ENCODE peak calls at places on chromosomes 5 and 9, in four cellular contexts. I, W, D and V are unnamed samples.

GRCh38 chr5:17398439-17398838 is 99.6 kb upstream of the TAF11L2 start:
- DNase-seq in I (no peak), W (no peak), D (no peak), V (no peak)

GRCh38 chr9:123679330-123679987 is 250.5 kb downstream of the DENND1A start:
- DNase-seq in I (no peak), W (no peak), D (peak; percentile 95), V (no peak)

GRCh38 chr9:87557996-87558395 is 60.3 kb downstream of the DAPK1 start:
- DNase-seq in I (no peak), W (no peak), D (peak; percentile 64), V (no peak)

GRCh38 chr9:122941560-122942234 is 877 bp downstream of the RABGAP1 start:
- DNase-seq in I (no peak), W (peak; percentile 10), D (no peak), V (no peak)

GRCh38 chr9:129027685-129028191 is 393 bp downstream of the SH3GLB2 start:
- DNase-seq in I (peak; percentile 66), W (peak; percentile 63), D (no peak), V (no peak)

GRCh38 chr5:90099099-90099498 is 310.5 kb downstream of the CETN3 start:
- DNase-seq in I (no peak), W (no peak), D (no peak), V (no peak)

GRCh38 chr5:163436515-163436914 is 880 bp upstream of the CCNG1 start:
- DNase-seq in I (no peak), W (no peak), D (no peak), V (no peak)

GRCh38 chr9:99362317-99362716 is 140.2 kb downstream of the SEC61B start:
- DNase-seq in I (no peak), W (no peak), D (no peak), V (no peak)

GRCh38 chr5:113050606-113051391 is 74.2 kb downstream of the DCP2 start:
- DNase-seq in I (no peak), W (no peak), D (no peak), V (no peak)

GRCh38 chr5:45696206-45696836 is at the start of gene HCN1:
- DNase-seq in I (peak; percentile 65), W (no peak), D (no peak), V (peak; percentile 91)

GRCh38 chr5:159947708-159948358 is 31.6 kb downstream of the ADRA1B start:
- DNase-seq in I (peak; percentile 19), W (no peak), D (no peak), V (no peak)

GRCh38 chr5:27875148-27875547 is 836.8 kb upstream of the CDH9 start:
- DNase-seq in I (no peak), W (no peak), D (no peak), V (no peak)

GRCh38 chr9:92807757-92808725 is 43.4 kb upstream of the BICD2 start:
- DNase-seq in I (no peak), W (no peak), D (no peak), V (peak; percentile 46)

GRCh38 chr5:6166698-6167394 is 211.5 kb downstream of the MED10 start:
- DNase-seq in I (no peak), W (no peak), D (no peak), V (no peak)

GRCh38 chr9:129202613-129203555 is 24.8 kb upstream of the IER5L start:
- DNase-seq in I (peak; percentile 83), W (peak; percentile 97), D (no peak), V (peak; percentile 93)

GRCh38 chr5:38433160-38433861 is 123.1 kb downstream of the LIFR start:
- DNase-seq in I (no peak), W (no peak), D (no peak), V (no peak)

GRCh38 chr5:38431242-38431853 is 125.1 kb downstream of the LIFR start:
- DNase-seq in I (no peak), W (no peak), D (no peak), V (no peak)

GRCh38 chr5:38438757-38439156 is 117.7 kb downstream of the LIFR start:
- DNase-seq in I (no peak), W (no peak), D (no peak), V (no peak)

DNA sequence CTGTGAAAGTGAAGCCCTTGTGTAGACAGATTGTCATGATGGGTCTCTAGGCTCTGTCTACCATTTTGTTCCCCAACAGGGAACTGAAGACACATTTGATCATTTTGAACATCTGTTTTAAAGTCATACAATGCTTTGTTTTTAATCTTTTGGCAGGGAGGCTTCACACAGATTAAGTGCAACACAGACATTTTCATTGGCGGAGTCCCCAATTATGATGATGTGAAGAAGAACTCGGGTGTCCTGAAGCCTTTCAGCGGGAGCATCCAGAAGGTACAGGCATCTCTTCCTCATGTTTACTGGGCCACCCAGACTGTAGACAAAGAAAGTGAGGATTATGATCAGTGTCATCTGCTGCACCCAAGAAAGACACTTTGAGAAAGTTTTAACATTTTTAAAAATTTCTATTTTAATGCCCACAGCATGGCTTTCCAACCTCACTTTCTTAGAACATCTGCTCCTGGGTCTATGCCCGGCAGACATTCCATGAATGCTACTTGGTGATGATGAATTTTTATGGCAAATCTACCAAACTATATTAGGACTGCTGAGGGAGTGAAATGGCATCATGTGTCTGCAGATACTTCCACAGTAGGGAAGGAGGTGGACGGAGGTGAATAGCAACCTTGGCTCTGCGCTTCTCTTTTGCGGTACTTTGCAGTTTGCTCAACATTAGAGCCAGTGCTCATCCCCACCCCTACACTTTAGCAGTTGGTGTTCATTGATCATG is 121.3 kb downstream of the LIFR start:
- DNase-seq in I (no peak), W (no peak), D (no peak), V (no peak)
- TF ChIP-seq ESRRA in I (no peak), W (no peak), D (no peak), V (no peak)

DNA sequence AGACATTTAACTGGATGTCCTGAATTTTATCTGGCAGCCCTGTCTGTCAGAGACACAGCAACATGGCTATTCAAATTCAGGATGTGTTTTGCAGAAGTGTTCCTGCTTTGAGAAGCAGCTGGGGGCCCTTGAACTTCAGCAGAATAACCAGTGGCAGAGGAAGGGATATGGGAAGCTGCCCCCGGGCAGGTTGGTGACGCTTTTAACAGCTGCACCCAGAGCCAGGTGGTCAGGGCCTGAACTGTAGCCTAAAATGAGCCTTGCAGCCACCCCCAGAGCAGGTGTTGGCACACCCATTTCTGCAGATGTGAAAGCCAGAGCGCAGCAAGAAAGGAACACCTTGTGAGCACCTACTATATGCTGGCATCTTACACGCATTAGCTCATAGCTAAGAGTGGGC is 128.7 kb upstream of the BOD1 start:
- DNase-seq in I (no peak), W (no peak), D (peak; percentile 47), V (no peak)
- TF ChIP-seq ESRRA in I (no peak), W (no peak), D (no peak), V (no peak)

DNA sequence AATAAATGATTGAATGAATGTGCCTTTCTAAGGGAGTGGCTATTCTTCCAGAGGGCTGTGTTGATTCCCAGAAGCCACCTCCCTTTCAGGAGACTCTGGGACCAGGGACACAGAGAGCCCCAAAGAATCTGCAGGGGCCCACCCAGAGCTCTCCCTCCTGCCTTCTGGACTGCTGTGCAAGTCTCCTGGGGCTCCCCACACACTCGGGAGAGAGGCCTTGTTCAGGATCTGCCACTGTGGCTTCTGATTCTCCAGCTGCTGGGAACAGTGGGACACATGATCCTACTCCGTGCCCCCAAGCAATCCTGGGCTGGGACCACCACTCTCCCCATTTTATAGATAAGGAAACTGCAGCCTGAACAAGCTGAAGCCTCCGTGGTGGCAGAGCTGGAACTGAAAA is 23.6 kb downstream of the CAMK2A start:
- DNase-seq in I (no peak), W (no peak), D (no peak), V (no peak)
- TF ChIP-seq ESRRA in I (no peak), W (no peak), D (no peak), V (no peak)

GRCh38 chr5:147813696-147814095 is 17.8 kb downstream of the SPINK1 start:
- DNase-seq in I (no peak), W (no peak), D (no peak), V (no peak)

GRCh38 chr5:147805030-147805454 is 22.5 kb upstream of the JAKMIP2 start:
- DNase-seq in I (no peak), W (no peak), D (no peak), V (no peak)

GRCh38 chr5:147803941-147804717 is 21.6 kb upstream of the JAKMIP2 start:
- DNase-seq in I (no peak), W (no peak), D (no peak), V (no peak)

GRCh38 chr5:147809830-147810666 is 21.4 kb downstream of the SPINK1 start:
- DNase-seq in I (no peak), W (no peak), D (no peak), V (no peak)
- TF ChIP-seq ESRRA in I (no peak), W (no peak), D (no peak), V (no peak)

GRCh38 chr5:135138116-135138850 is 104.3 kb upstream of the PITX1 start:
- DNase-seq in I (no peak), W (no peak), D (no peak), V (no peak)

GRCh38 chr5:135139397-135140134 is 105.5 kb upstream of the PITX1 start:
- DNase-seq in I (peak; percentile 81), W (peak; percentile 62), D (no peak), V (no peak)

GRCh38 chr5:135137146-135137915 is 103.3 kb upstream of the PITX1 start:
- DNase-seq in I (no peak), W (no peak), D (no peak), V (no peak)

GRCh38 chr5:135140805-135141204 is 106.8 kb upstream of the PITX1 start:
- DNase-seq in I (peak; percentile 80), W (no peak), D (no peak), V (no peak)

GRCh38 chr5:135141303-135142268 is 107.6 kb upstream of the PITX1 start:
- DNase-seq in I (peak; percentile 80), W (peak; percentile 43), D (no peak), V (no peak)
- TF ChIP-seq ESRRA in I (no peak), W (no peak), D (no peak), V (no peak)

GRCh38 chr5:58497956-58498942 is 7.0 kb downstream of the GAPT start:
- DNase-seq in I (peak; percentile 53), W (peak; percentile 19), D (no peak), V (peak; percentile 66)
- TF ChIP-seq ESRRA in I (no peak), W (no peak), D (no peak), V (no peak)

GRCh38 chr9:5971740-5972139 is 43.7 kb downstream of the RANBP6 start:
- DNase-seq in I (no peak), W (no peak), D (no peak), V (no peak)
- TF ChIP-seq ESRRA in I (no peak), W (no peak), D (no peak), V (no peak)

GRCh38 chr5:125699860-125700259 is 723.3 kb upstream of the GRAMD2B start:
- DNase-seq in I (no peak), W (no peak), D (no peak), V (no peak)
- TF ChIP-seq ESRRA in I (no peak), W (no peak), D (no peak), V (no peak)